ENCODE peak calls at places on chromosomes 4 and X, in nine cellular contexts. E is upper lobe of left lung; I is effector memory CD4-positive, alpha-beta T cell; L is dorsolateral prefrontal cortex; R is heart left ventricle; P is PC-3; A is HCT116; V is ovary; T is MG63. O is an unnamed sample. For H3K27me3, the result is how much of the 10 kb centered on the place peaks cover.

GRCh38 chr4:19739101-19739651 is 512.5 kb upstream of the SLIT2 start:
- DNase-seq in E (no peak), I (no peak), L (no peak), R (no peak), P (peak), A (peak), V (no peak), T (peak), O (no peak)

GRCh38 chr4:182225257-182225852 is 17.8 kb upstream of the TENM3 start:
- DNase-seq in E (no peak), I (no peak), L (no peak), R (no peak), P (no peak), A (no peak), V (no peak), T (no peak), O (no peak)

GRCh38 chrX:64350521-64350920 is 44.7 kb downstream of the MTMR8 start:
- DNase-seq in E (no peak), I (no peak), L (no peak), R (no peak), P (no peak), A (no peak), V (no peak), T (no peak), O (no peak)

GRCh38 chr4:127559981-127560380 is 72.8 kb upstream of the INTU start:
- DNase-seq in E (peak), I (no peak), L (no peak), R (no peak), P (no peak), A (no peak), V (no peak), T (no peak), O (no peak)

GRCh38 chr4:85209161-85209560 is 242.7 kb upstream of the WDFY3 start:
- DNase-seq in E (no peak), I (no peak), L (no peak), R (no peak), P (peak), A (peak), V (no peak), T (no peak), O (no peak)

GRCh38 chrX:865422-865821 is 234.8 kb downstream of the SHOX start:
- DNase-seq in E (no peak), I (no peak), L (no peak), R (no peak), P (no peak), A (no peak), V (no peak), T (no peak), O (no peak)

GRCh38 chr4:147674496-147674895 is 9.5 kb downstream of the PRMT9 start:
- DNase-seq in E (no peak), I (no peak), L (no peak), R (no peak), P (peak), A (no peak), V (no peak), T (no peak), O (no peak)

GRCh38 chrX:23765868-23766267 is 17.1 kb upstream of the SAT1 start:
- DNase-seq in E (peak), I (no peak), L (no peak), R (no peak), P (no peak), A (no peak), V (no peak), T (no peak), O (no peak)

GRCh38 chrX:110588164-110588563 is 207.5 kb downstream of the CHRDL1 start:
- DNase-seq in E (no peak), I (no peak), L (no peak), R (no peak), P (no peak), A (no peak), V (no peak), T (no peak), O (no peak)

GRCh38 chrX:50852524-50852923 is 38.5 kb upstream of the SHROOM4 start:
- DNase-seq in E (no peak), I (no peak), L (no peak), R (no peak), P (no peak), A (no peak), V (no peak), T (no peak), O (no peak)
- H3K4me3 ChIP-seq in E (no peak), I (no peak), L (no peak), R (no peak), P (no peak), A (no peak), V (no peak), T (no peak), O (no peak)

GRCh38 chrX:140505421-140506337 is 810 bp upstream of the SOX3 start:
- DNase-seq in E (no peak), I (no peak), L (no peak), R (no peak), P (no peak), A (no peak), V (no peak), T (peak), O (no peak)

GRCh38 chrX:140508958-140509357 is 4.1 kb upstream of the SOX3 start:
- DNase-seq in E (no peak), I (no peak), L (no peak), R (no peak), P (no peak), A (no peak), V (no peak), T (no peak), O (no peak)

GRCh38 chrX:140509468-140510305 is 4.8 kb upstream of the SOX3 start:
- DNase-seq in E (no peak), I (no peak), L (no peak), R (no peak), P (no peak), A (no peak), V (no peak), T (no peak), O (no peak)

GRCh38 chrX:140507982-140508305 is 3.1 kb upstream of the SOX3 start:
- DNase-seq in E (no peak), I (no peak), L (no peak), R (no peak), P (peak), A (no peak), V (no peak), T (peak), O (no peak)

GRCh38 chrX:140507223-140507981 is 2.5 kb upstream of the SOX3 start:
- DNase-seq in E (peak), I (no peak), L (no peak), R (no peak), P (peak), A (no peak), V (no peak), T (peak), O (no peak)
- H3K27me3 ChIP-seq in E (under half), I (under half), L (under half), R (half or more), P (half or more), A (under half), V (under half), T (under half), O (half or more)

DNA sequence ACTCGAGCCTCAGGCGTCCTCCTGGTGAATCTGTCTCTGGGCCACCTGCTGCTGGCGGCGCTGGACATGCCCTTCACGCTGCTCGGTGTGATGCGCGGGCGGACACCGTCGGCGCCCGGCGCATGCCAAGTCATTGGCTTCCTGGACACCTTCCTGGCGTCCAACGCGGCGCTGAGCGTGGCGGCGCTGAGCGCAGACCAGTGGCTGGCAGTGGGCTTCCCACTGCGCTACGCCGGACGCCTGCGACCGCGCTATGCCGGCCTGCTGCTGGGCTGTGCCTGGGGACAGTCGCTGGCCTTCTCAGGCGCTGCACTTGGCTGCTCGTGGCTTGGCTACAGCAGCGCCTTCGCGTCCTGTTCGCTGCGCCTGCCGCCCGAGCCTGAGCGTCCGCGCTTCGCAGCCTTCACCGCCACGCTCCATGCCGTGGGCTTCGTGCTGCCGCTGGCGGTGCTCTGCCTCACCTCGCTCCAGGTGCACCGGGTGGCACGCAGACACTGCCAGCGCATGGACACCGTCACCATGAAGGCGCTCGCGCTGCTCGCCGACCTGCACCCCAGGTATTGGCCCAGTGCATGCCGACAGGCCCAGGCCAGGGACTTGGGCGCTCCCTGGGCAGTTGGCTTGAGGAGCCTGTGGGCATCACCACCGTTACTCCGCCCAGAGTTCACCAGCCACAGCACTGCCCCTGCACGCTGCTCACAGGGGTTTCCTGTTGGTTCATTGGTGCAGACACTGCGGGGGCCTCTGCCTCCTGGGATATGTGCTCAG is 1.1 kb downstream of the GPR78 start:
- DNase-seq in E (no peak), I (no peak), L (no peak), R (peak), P (no peak), A (no peak), V (no peak), T (no peak), O (no peak)
- H3K4me3 ChIP-seq in E (no peak), I (no peak), L (no peak), R (no peak), P (no peak), A (no peak), V (no peak), T (no peak), O (no peak)

GRCh38 chrX:24899391-24899790 is 116.4 kb downstream of the ARX start:
- DNase-seq in E (no peak), I (no peak), L (no peak), R (no peak), P (no peak), A (no peak), V (no peak), T (no peak), O (no peak)
- H3K27me3 ChIP-seq in E (under half), I (under half), L (under half), R (under half), P (under half), A (under half), V (under half), T (under half), O (under half)

GRCh38 chr4:102819588-102820365 is 7.6 kb downstream of the UBE2D3 start:
- DNase-seq in E (no peak), I (peak), L (no peak), R (no peak), P (no peak), A (no peak), V (no peak), T (no peak), O (no peak)
- H3K4me3 ChIP-seq in E (no peak), I (peak), L (no peak), R (no peak), P (no peak), A (no peak), V (no peak), T (no peak), O (peak)

GRCh38 chrX:109448539-109448938 is 33.3 kb downstream of the GUCY2F start:
- DNase-seq in E (no peak), I (no peak), L (no peak), R (no peak), P (no peak), A (no peak), V (no peak), T (no peak), O (no peak)
- H3K27me3 ChIP-seq in E (under half), I (under half), L (under half), R (under half), P (under half), A (under half), V (under half), T (under half), O (under half)